ENCODE peak calls at places on chromosomes 11 and 22, in five cellular contexts. X is endothelial cell, W is neural crest cell, Q is coronary artery, P is upper lobe of right lung. H is an unnamed sample.

GRCh38 chr11:8055111-8055835 is 25.7 kb upstream of the TUB start:
- DNase-seq in X (no peak), W (no peak), Q (no peak), P (no peak), H (peak)

GRCh38 chr11:6646631-6647281 is 8.9 kb downstream of the DCHS1 start:
- DNase-seq in X (no peak), W (no peak), Q (peak), P (no peak), H (peak)

GRCh38 chr11:18697581-18697980 is 998 bp upstream of the TMEM86A start:
- DNase-seq in X (no peak), W (no peak), Q (no peak), P (no peak), H (no peak)

GRCh38 chr22:40462195-40462988 is 92.0 kb downstream of the SGSM3 start:
- DNase-seq in X (no peak), W (no peak), Q (no peak), P (no peak), H (no peak)

GRCh38 chr22:22403771-22404170 is 104.8 kb downstream of the ZNF280B start:
- DNase-seq in X (no peak), W (no peak), Q (no peak), P (no peak), H (no peak)

GRCh38 chr11:27471588-27472397 is 797 bp downstream of the LGR4 start:
- DNase-seq in X (peak), W (peak), Q (no peak), P (peak), H (no peak)

GRCh38 chr11:81197396-81197795 is 1536.3 kb downstream of the FAM181B start:
- DNase-seq in X (no peak), W (no peak), Q (no peak), P (no peak), H (no peak)

GRCh38 chr11:112185883-112186282 is 10.6 kb downstream of the BCO2 start:
- DNase-seq in X (no peak), W (no peak), Q (no peak), P (no peak), H (no peak)

GRCh38 chr11:116707746-116708145 is 65.0 kb downstream of the BUD13 start:
- DNase-seq in X (no peak), W (no peak), Q (no peak), P (no peak), H (no peak)

GRCh38 chr22:48842583-48842945 is 985.1 kb downstream of the BRD1 start:
- DNase-seq in X (no peak), W (no peak), Q (no peak), P (no peak), H (no peak)

GRCh38 chr22:38260760-38261477 is 11.9 kb downstream of the TMEM184B start:
- DNase-seq in X (no peak), W (no peak), Q (no peak), P (no peak), H (no peak)

GRCh38 chr22:30190619-30191018 is 55.9 kb downstream of the LIF start:
- DNase-seq in X (no peak), W (no peak), Q (no peak), P (no peak), H (no peak)

GRCh38 chr11:66476841-66477251 is 3.4 kb upstream of the DPP3 start:
- DNase-seq in X (no peak), W (no peak), Q (no peak), P (no peak), H (no peak)

GRCh38 chr11:85685820-85686459 is at the start of gene CCDC89:
- DNase-seq in X (no peak), W (no peak), Q (peak), P (peak), H (no peak)

GRCh38 chr11:16817321-16817720 is 78.9 kb downstream of the C11orf58 start:
- DNase-seq in X (no peak), W (no peak), Q (no peak), P (no peak), H (no peak)

GRCh38 chr11:17590463-17590862 is 43.4 kb downstream of the OTOG start:
- DNase-seq in X (no peak), W (no peak), Q (peak), P (no peak), H (no peak)

DNA sequence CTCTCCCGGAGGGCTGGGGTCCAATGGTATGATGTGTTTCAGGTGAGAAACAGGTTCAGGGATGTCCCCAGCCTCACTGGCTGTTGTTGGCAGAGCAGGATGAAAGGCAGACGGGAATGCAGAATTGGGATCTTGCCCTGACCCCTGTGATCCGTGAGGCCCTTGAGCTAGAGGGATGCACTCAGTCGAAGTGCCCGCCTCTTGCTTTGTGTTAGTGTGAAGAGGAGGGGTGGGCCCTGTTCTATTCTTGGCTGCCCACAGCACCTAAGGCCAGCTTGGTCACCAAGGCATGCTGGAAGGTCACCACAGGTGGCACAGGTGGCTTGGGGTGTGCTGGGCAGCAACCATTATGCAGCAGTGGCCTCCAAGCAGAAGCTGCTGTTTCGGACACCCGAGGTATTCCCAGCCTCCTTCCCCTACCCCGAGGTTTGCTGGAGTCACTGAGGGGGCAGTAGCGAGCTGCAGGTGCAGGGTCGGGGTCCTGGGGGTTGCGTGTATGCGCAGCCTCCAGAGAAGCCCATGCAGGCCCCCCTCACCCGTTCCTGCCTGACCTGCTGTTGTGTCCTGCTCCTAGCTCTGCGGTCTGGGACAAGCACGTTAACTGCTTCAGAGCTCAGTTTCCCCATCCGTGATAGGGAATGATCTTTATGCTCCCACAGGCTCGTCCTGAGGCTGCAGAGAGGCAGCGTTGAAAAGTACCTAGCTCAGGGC is 12.9 kb downstream of the LRP5 start:
- DNase-seq in X (no peak), W (no peak), Q (no peak), P (no peak), H (no peak)
- TF ChIP-seq CTCF in X (no peak), W (peak), Q (no peak), P (no peak), H (peak)

GRCh38 chr11:46075928-46076327 is 45.3 kb downstream of the PHF21A start:
- DNase-seq in X (no peak), W (no peak), Q (no peak), P (no peak), H (no peak)
- TF ChIP-seq CTCF in X (no peak), W (no peak), Q (no peak), P (no peak), H (no peak)

GRCh38 chr11:132050081-132050480 is 679.7 kb downstream of the NTM start:
- DNase-seq in X (no peak), W (no peak), Q (no peak), P (no peak), H (no peak)
- TF ChIP-seq CTCF in X (no peak), W (no peak), Q (no peak), P (no peak), H (no peak)

GRCh38 chr22:45966892-45967365 is 10.0 kb downstream of the WNT7B start:
- DNase-seq in X (no peak), W (peak), Q (no peak), P (no peak), H (no peak)
- TF ChIP-seq CTCF in X (no peak), W (no peak), Q (no peak), P (no peak), H (no peak)

GRCh38 chr11:10397226-10397987 is 57.7 kb upstream of the AMPD3 start:
- DNase-seq in X (no peak), W (no peak), Q (no peak), P (no peak), H (no peak)
- TF ChIP-seq CTCF in X (no peak), W (no peak), Q (no peak), P (no peak), H (no peak)

GRCh38 chr11:59574467-59574866 is 41.1 kb downstream of the OSBP start:
- DNase-seq in X (no peak), W (no peak), Q (no peak), P (no peak), H (no peak)
- TF ChIP-seq CTCF in X (no peak), W (no peak), Q (no peak), P (no peak), H (no peak)

DNA sequence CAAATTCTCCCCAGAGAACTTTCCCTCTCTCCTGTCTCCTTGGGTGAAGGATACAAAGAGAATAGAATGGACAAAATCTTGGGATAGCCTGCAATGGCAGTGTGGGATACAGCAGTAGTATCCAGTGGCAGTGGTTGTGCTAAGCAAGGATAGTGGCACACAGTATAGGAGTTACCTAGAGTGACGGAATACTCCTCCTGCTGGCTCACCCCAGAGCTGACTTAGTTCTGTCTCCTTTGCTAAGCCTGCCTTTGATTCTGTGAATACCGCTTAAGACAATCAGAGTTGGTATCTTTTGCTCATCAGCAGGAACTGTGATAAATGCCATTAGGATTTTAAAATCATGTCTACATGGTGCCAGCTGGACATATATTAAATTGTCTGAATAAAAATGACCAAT is 404.3 kb downstream of the JRKL start:
- DNase-seq in X (no peak), W (no peak), Q (no peak), P (no peak), H (no peak)
- TF ChIP-seq CTCF in X (no peak), W (no peak), Q (no peak), P (no peak), H (no peak)

DNA sequence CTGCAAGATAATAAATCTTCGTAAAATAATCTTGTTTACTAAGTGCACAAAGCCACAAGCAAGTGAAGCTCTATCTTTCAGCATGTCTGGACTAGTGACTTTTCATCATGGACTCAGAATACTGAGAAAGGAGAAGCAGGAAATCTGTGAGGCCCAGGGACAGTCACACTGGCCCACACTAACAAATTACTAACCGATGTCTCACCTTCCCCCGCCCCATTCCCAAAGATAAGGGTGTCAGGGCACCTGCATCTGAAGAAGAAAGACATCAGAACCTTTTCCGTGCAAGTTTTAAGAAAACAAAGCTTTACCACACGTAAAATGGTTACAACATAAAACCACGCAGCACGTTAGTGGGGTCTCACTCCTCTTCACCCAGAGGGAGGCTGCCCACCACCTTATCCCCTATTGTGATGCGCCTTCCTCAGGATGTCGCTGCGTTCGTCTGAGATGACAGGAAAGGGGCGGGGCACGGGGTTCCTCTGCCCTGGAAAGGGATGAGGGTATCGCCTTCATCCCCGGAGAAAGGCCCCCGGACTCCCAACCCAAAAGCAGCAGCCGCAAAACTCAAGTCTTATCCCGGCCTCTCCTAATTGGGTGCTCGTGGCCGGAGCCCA is 603 bp downstream of the BTBD10 start:
- DNase-seq in X (peak), W (peak), Q (peak), P (no peak), H (no peak)
- TF ChIP-seq CTCF in X (no peak), W (no peak), Q (no peak), P (no peak), H (no peak)

H was measured in type B pancreatic cell.